ENCODE peak calls at places on chromosomes 5 and 9, in seven cellular contexts. One of them, this sample, is unnamed.

GRCh38 chr9:22169243-22169642 is 160.1 kb upstream of the CDKN2B start:
- DNase-seq in gastrocnemius medialis: no peak
- DNase-seq in body of pancreas: no peak
- DNase-seq in IMR-90: peak; percentile 79
- DNase-seq in A549: no peak
- DNase-seq in sigmoid colon: no peak
- DNase-seq in stomach: no peak
- DNase-seq in this sample: no peak

GRCh38 chr5:175746851-175747250 is 89.0 kb downstream of the HRH2 start:
- DNase-seq in gastrocnemius medialis: no peak
- DNase-seq in body of pancreas: no peak
- DNase-seq in IMR-90: peak; percentile 15
- DNase-seq in A549: peak; percentile 58
- DNase-seq in sigmoid colon: no peak
- DNase-seq in stomach: no peak
- DNase-seq in this sample: no peak

GRCh38 chr5:159003045-159004030 is 96.4 kb downstream of the EBF1 start:
- DNase-seq in gastrocnemius medialis: peak; percentile 18
- DNase-seq in body of pancreas: no peak
- DNase-seq in IMR-90: peak; percentile 37
- DNase-seq in A549: peak; percentile 13
- DNase-seq in sigmoid colon: no peak
- DNase-seq in stomach: no peak
- DNase-seq in this sample: no peak

GRCh38 chr5:146369691-146370090 is 31.1 kb downstream of the POU4F3 start:
- DNase-seq in gastrocnemius medialis: no peak
- DNase-seq in body of pancreas: no peak
- DNase-seq in IMR-90: peak; percentile 53
- DNase-seq in A549: no peak
- DNase-seq in sigmoid colon: no peak
- DNase-seq in stomach: no peak
- DNase-seq in this sample: no peak

GRCh38 chr5:82405166-82405565 is 127.0 kb upstream of the RPS23 start:
- DNase-seq in gastrocnemius medialis: no peak
- DNase-seq in body of pancreas: no peak
- DNase-seq in IMR-90: peak; percentile 87
- DNase-seq in A549: no peak
- DNase-seq in sigmoid colon: no peak
- DNase-seq in stomach: no peak
- DNase-seq in this sample: no peak

GRCh38 chr9:112846528-112847488 is 43.9 kb downstream of the SLC46A2 start:
- DNase-seq in gastrocnemius medialis: no peak
- DNase-seq in body of pancreas: no peak
- DNase-seq in IMR-90: peak; percentile 77
- DNase-seq in A549: no peak
- DNase-seq in sigmoid colon: no peak
- DNase-seq in stomach: no peak
- DNase-seq in this sample: no peak

GRCh38 chr5:126808619-126809018 is 31.7 kb downstream of the LMNB1 start:
- DNase-seq in gastrocnemius medialis: no peak
- DNase-seq in body of pancreas: no peak
- DNase-seq in IMR-90: peak; percentile 50
- DNase-seq in A549: peak; percentile 21
- DNase-seq in sigmoid colon: no peak
- DNase-seq in stomach: no peak
- DNase-seq in this sample: no peak

GRCh38 chr5:124729687-124730359 is 16.6 kb downstream of the ZNF608 start:
- DNase-seq in gastrocnemius medialis: no peak
- DNase-seq in body of pancreas: no peak
- DNase-seq in IMR-90: no peak
- DNase-seq in A549: no peak
- DNase-seq in sigmoid colon: no peak
- DNase-seq in stomach: no peak
- DNase-seq in this sample: no peak

GRCh38 chr5:150590979-150591411 is 49.5 kb upstream of the SYNPO start:
- DNase-seq in gastrocnemius medialis: no peak
- DNase-seq in body of pancreas: no peak
- DNase-seq in IMR-90: no peak
- DNase-seq in A549: no peak
- DNase-seq in sigmoid colon: peak; percentile 73
- DNase-seq in stomach: no peak
- DNase-seq in this sample: no peak

GRCh38 chr5:135230326-135230925 is 168.6 kb downstream of the MACROH2A1 start:
- DNase-seq in gastrocnemius medialis: peak; percentile 75
- DNase-seq in body of pancreas: peak; percentile 21
- DNase-seq in IMR-90: peak; percentile 78
- DNase-seq in A549: no peak
- DNase-seq in sigmoid colon: peak; percentile 90
- DNase-seq in stomach: no peak
- DNase-seq in this sample: no peak

GRCh38 chr9:76441551-76442322 is 17.2 kb upstream of the GCNT1 start:
- DNase-seq in gastrocnemius medialis: no peak
- DNase-seq in body of pancreas: no peak
- DNase-seq in IMR-90: peak; percentile 92
- DNase-seq in A549: no peak
- DNase-seq in sigmoid colon: no peak
- DNase-seq in stomach: no peak
- DNase-seq in this sample: no peak

GRCh38 chr5:172528440-172528839 is 74.1 kb upstream of the SH3PXD2B start:
- DNase-seq in gastrocnemius medialis: no peak
- DNase-seq in body of pancreas: no peak
- DNase-seq in IMR-90: no peak
- DNase-seq in A549: peak; percentile 28
- DNase-seq in sigmoid colon: no peak
- DNase-seq in stomach: no peak
- DNase-seq in this sample: no peak

GRCh38 chr9:13529321-13530104 is 250.0 kb upstream of the MPDZ start:
- DNase-seq in gastrocnemius medialis: no peak
- DNase-seq in body of pancreas: no peak
- DNase-seq in IMR-90: no peak
- DNase-seq in A549: no peak
- DNase-seq in sigmoid colon: no peak
- DNase-seq in stomach: no peak
- DNase-seq in this sample: no peak

GRCh38 chr9:133184971-133185370 is 21.3 kb upstream of the GBGT1 start:
- DNase-seq in gastrocnemius medialis: no peak
- DNase-seq in body of pancreas: peak; percentile 54
- DNase-seq in IMR-90: peak; percentile 62
- DNase-seq in A549: peak; percentile 71
- DNase-seq in sigmoid colon: peak; percentile 69
- DNase-seq in stomach: peak; percentile 46
- DNase-seq in this sample: peak; percentile 31
- TF ChIP-seq CTCF in gastrocnemius medialis: peak; percentile 49
- TF ChIP-seq CTCF in body of pancreas: no peak
- TF ChIP-seq CTCF in IMR-90: peak; percentile 61
- TF ChIP-seq CTCF in A549: peak; percentile 58
- TF ChIP-seq CTCF in sigmoid colon: peak; percentile 44
- TF ChIP-seq CTCF in stomach: peak; percentile 49
- TF ChIP-seq CTCF in this sample: peak; percentile 62

GRCh38 chr9:99092643-99093491 is 12.0 kb upstream of the TGFBR1 start:
- DNase-seq in gastrocnemius medialis: no peak
- DNase-seq in body of pancreas: no peak
- DNase-seq in IMR-90: no peak
- DNase-seq in A549: no peak
- DNase-seq in sigmoid colon: no peak
- DNase-seq in stomach: no peak
- DNase-seq in this sample: no peak
- TF ChIP-seq POLR2A in gastrocnemius medialis: no peak
- TF ChIP-seq POLR2A in body of pancreas: no peak
- TF ChIP-seq POLR2A in IMR-90: no peak
- TF ChIP-seq POLR2A in A549: no peak
- TF ChIP-seq POLR2A in sigmoid colon: no peak
- TF ChIP-seq POLR2A in stomach: no peak
- TF ChIP-seq POLR2A in this sample: no peak

GRCh38 chr9:110940949-110941557 is 97.2 kb downstream of the LPAR1 start:
- DNase-seq in gastrocnemius medialis: no peak
- DNase-seq in body of pancreas: no peak
- DNase-seq in IMR-90: no peak
- DNase-seq in A549: no peak
- DNase-seq in sigmoid colon: no peak
- DNase-seq in stomach: no peak
- DNase-seq in this sample: no peak
- H3K4me1 ChIP-seq in gastrocnemius medialis: no peaks in the 10 kb centered on the region
- H3K4me1 ChIP-seq in body of pancreas: peaks cover 7% of the 10 kb centered on the region
- H3K4me1 ChIP-seq in IMR-90: peaks cover 20% of the 10 kb centered on the region
- H3K4me1 ChIP-seq in A549: peaks cover 3% of the 10 kb centered on the region
- H3K4me1 ChIP-seq in sigmoid colon: no peaks in the 10 kb centered on the region
- H3K4me1 ChIP-seq in stomach: peaks cover 10% of the 10 kb centered on the region
- H3K4me1 ChIP-seq in this sample: no peaks in the 10 kb centered on the region

DNA sequence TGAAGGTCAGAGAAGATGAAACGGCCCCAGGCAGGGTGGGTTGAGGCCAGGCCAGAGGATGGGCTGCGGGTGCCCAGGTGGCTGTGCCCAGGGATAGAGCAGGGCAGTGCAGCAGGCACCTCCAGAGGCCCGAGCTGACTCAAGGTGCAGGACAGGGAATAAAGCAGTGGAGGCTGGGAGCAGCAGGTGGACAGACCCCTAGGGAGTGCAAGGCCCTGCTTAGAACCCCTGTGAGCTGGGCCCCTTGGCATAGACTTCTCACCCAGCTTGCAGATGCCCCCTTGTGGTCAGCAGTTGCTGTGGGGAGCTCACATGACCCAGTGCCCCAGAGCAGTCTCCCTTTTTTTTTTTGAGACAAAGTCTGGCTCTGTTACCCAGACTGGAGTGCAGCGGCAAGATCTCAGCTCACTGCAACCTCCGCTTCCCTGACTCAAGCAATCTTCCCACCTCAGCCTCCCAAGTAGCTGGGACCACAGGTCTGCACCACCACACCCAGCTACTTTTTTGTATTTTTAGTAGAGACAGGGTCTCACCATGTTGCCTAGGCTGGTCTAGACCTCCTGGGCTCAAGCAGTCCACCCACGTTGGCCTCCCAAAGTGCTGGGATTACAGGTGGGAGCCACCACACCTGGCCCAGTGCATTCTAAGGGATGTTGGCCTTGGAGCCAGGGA is 118.8 kb downstream of the WNK2 start:
- DNase-seq in gastrocnemius medialis: peak; percentile 58
- DNase-seq in body of pancreas: peak; percentile 81
- DNase-seq in IMR-90: peak; percentile 58
- DNase-seq in A549: peak; percentile 74
- DNase-seq in sigmoid colon: peak; percentile 68
- DNase-seq in stomach: peak; percentile 75
- DNase-seq in this sample: peak; percentile 47
- TF ChIP-seq CTCF in gastrocnemius medialis: peak; percentile 44
- TF ChIP-seq CTCF in body of pancreas: peak; percentile 47
- TF ChIP-seq CTCF in IMR-90: peak; percentile 58
- TF ChIP-seq CTCF in A549: peak; percentile 66
- TF ChIP-seq CTCF in sigmoid colon: peak; percentile 46
- TF ChIP-seq CTCF in stomach: peak; percentile 78
- TF ChIP-seq CTCF in this sample: peak; percentile 52

GRCh38 chr5:113017891-113018635 is 41.5 kb downstream of the DCP2 start:
- DNase-seq in gastrocnemius medialis: no peak
- DNase-seq in body of pancreas: no peak
- DNase-seq in IMR-90: no peak
- DNase-seq in A549: no peak
- DNase-seq in sigmoid colon: no peak
- DNase-seq in stomach: no peak
- DNase-seq in this sample: no peak
- TF ChIP-seq POLR2A in gastrocnemius medialis: no peak
- TF ChIP-seq POLR2A in body of pancreas: no peak
- TF ChIP-seq POLR2A in IMR-90: no peak
- TF ChIP-seq POLR2A in A549: no peak
- TF ChIP-seq POLR2A in sigmoid colon: no peak
- TF ChIP-seq POLR2A in stomach: no peak
- TF ChIP-seq POLR2A in this sample: no peak

This sample was measured in prostate gland.